ENCODE peak calls at places on chromosomes 6 and 20, in nine cellular contexts. P, Q, O, S, R, G, J, M and E are unnamed samples.

GRCh38 chr20:47927944-47928343 is 142.7 kb upstream of the SULF2 start:
- DNase-seq in P (no peak), Q (no peak), O (no peak), S (no peak), R (no peak), G (no peak), J (no peak), M (no peak), E (no peak)

GRCh38 chr20:4809707-4810106 is 88.0 kb downstream of the PRND start:
- DNase-seq in P (no peak), Q (no peak), O (no peak), S (no peak), R (no peak), G (no peak), J (no peak), M (no peak), E (no peak)

GRCh38 chr6:32539839-32540238 is 9.8 kb upstream of the HLA-DRB5 start:
- DNase-seq in P (no peak), Q (no peak), O (no peak), S (no peak), R (no peak), G (no peak), J (no peak), M (no peak), E (no peak)

GRCh38 chr6:132167966-132168365 is 216.8 kb upstream of the CCN2 start:
- DNase-seq in P (no peak), Q (peak; percentile 15), O (no peak), S (no peak), R (peak; percentile 21), G (no peak), J (no peak), M (no peak), E (no peak)

GRCh38 chr6:14799928-14800327 is 445.9 kb upstream of the JARID2 start:
- DNase-seq in P (no peak), Q (peak; percentile 84), O (no peak), S (peak; percentile 77), R (peak; percentile 96), G (peak; percentile 6), J (no peak), M (peak; percentile 17), E (no peak)

GRCh38 chr6:61809004-61809595 is 476.9 kb downstream of the KHDRBS2 start:
- DNase-seq in P (no peak), Q (peak; percentile 3), O (no peak), S (peak; percentile 36), R (peak; percentile 24), G (peak; percentile 0), J (no peak), M (no peak), E (no peak)

GRCh38 chr6:37502703-37503485 is 3.2 kb upstream of the CCDC167 start:
- DNase-seq in P (no peak), Q (no peak), O (no peak), S (no peak), R (no peak), G (no peak), J (peak; percentile 74), M (no peak), E (peak; percentile 68)

GRCh38 chr20:37396520-37397075 is 50.7 kb downstream of the SRC start:
- DNase-seq in P (no peak), Q (no peak), O (no peak), S (no peak), R (no peak), G (no peak), J (no peak), M (no peak), E (no peak)

GRCh38 chr6:149990672-149991402 is 27.1 kb downstream of the ULBP1 start:
- DNase-seq in P (no peak), Q (no peak), O (no peak), S (peak; percentile 32), R (no peak), G (peak; percentile 34), J (no peak), M (no peak), E (no peak)

GRCh38 chr6:105135056-105135455 is 44.8 kb downstream of the POPDC3 start:
- DNase-seq in P (no peak), Q (peak; percentile 36), O (no peak), S (peak; percentile 57), R (peak; percentile 15), G (peak; percentile 40), J (no peak), M (no peak), E (no peak)

GRCh38 chr6:38716825-38717224 is 1.7 kb downstream of the DNAH8 start:
- DNase-seq in P (no peak), Q (no peak), O (no peak), S (no peak), R (no peak), G (no peak), J (no peak), M (no peak), E (no peak)

GRCh38 chr6:149934249-149935156 is 7.3 kb upstream of the ULBP2 start:
- DNase-seq in P (peak; percentile 33), Q (peak; percentile 55), O (peak; percentile 57), S (peak; percentile 89), R (peak; percentile 74), G (peak; percentile 33), J (peak; percentile 63), M (peak; percentile 45), E (peak; percentile 63)

GRCh38 chr6:105136433-105137350 is 43.1 kb downstream of the POPDC3 start:
- DNase-seq in P (no peak), Q (peak; percentile 61), O (no peak), S (peak; percentile 81), R (peak; percentile 56), G (peak; percentile 57), J (no peak), M (no peak), E (no peak)

GRCh38 chr6:14922306-14922705 is 323.6 kb upstream of the JARID2 start:
- DNase-seq in P (no peak), Q (peak; percentile 7), O (no peak), S (peak; percentile 66), R (no peak), G (no peak), J (no peak), M (no peak), E (no peak)

GRCh38 chr6:79586548-79586947 is 44.6 kb upstream of the SH3BGRL2 start:
- DNase-seq in P (no peak), Q (peak; percentile 27), O (no peak), S (peak; percentile 57), R (peak; percentile 71), G (peak; percentile 15), J (no peak), M (no peak), E (no peak)

GRCh38 chr6:142207265-142207877 is 60.3 kb downstream of the VTA1 start:
- DNase-seq in P (no peak), Q (peak; percentile 36), O (peak; percentile 5), S (peak; percentile 78), R (peak; percentile 80), G (no peak), J (peak; percentile 27), M (no peak), E (peak; percentile 25)